ENCODE peak calls at places on chromosomes 6 and 20, in six cellular contexts. P is occipital lobe, F is substantia nigra, I is NCI-H2171 treated with DMSO at 0.1 percent for 48 hours, W is Ammon's horn, U is NAMALWA. J is an unnamed sample.

GRCh38 chr6:41470341-41471063 is 75.7 kb upstream of the FOXP4 start:
- DNase-seq in P (no peak), F (no peak), I (no peak), W (no peak), U (no peak), J (no peak)

GRCh38 chr20:60034231-60035110 is 76.2 kb downstream of the CDH26 start:
- DNase-seq in P (no peak), F (no peak), I (no peak), W (peak), U (no peak), J (no peak)

GRCh38 chr6:170274713-170275560 is 15.9 kb downstream of the DLL1 start:
- DNase-seq in P (no peak), F (no peak), I (no peak), W (no peak), U (no peak), J (no peak)

GRCh38 chr6:122772724-122773123 is 6.8 kb upstream of the FABP7 start:
- DNase-seq in P (no peak), F (no peak), I (no peak), W (no peak), U (no peak), J (no peak)

GRCh38 chr20:6769953-6770831 is 2.7 kb downstream of the BMP2 start:
- DNase-seq in P (no peak), F (no peak), I (no peak), W (no peak), U (no peak), J (no peak)

GRCh38 chr6:160167547-160168391 is 46.2 kb downstream of the SLC22A1 start:
- DNase-seq in P (no peak), F (no peak), I (peak), W (no peak), U (no peak), J (no peak)

GRCh38 chr6:111764238-111765182 is 108.7 kb downstream of the FYN start:
- DNase-seq in P (no peak), F (no peak), I (no peak), W (no peak), U (peak), J (no peak)

GRCh38 chr6:128079026-128079425 is 178.2 kb upstream of the THEMIS start:
- DNase-seq in P (no peak), F (no peak), I (no peak), W (no peak), U (no peak), J (no peak)

GRCh38 chr20:64064145-64064698 is 1.2 kb downstream of the TCEA2 start:
- DNase-seq in P (no peak), F (no peak), I (no peak), W (no peak), U (no peak), J (no peak)

GRCh38 chr20:45538209-45538798 is 978 bp downstream of the WFDC6 start:
- DNase-seq in P (no peak), F (no peak), I (no peak), W (no peak), U (no peak), J (no peak)

GRCh38 chr20:50450961-50451752 is 59.0 kb upstream of the PTPN1 start:
- DNase-seq in P (no peak), F (no peak), I (no peak), W (no peak), U (peak), J (peak)

GRCh38 chr20:20461526-20461925 is 93.6 kb downstream of the INSM1 start:
- DNase-seq in P (no peak), F (no peak), I (peak), W (no peak), U (no peak), J (no peak)

GRCh38 chr20:21377701-21378100 is 19.6 kb downstream of the NKX2-4 start:
- DNase-seq in P (no peak), F (no peak), I (no peak), W (no peak), U (no peak), J (no peak)

GRCh38 chr6:20919677-20920385 is 385.6 kb downstream of the CDKAL1 start:
- DNase-seq in P (no peak), F (no peak), I (no peak), W (no peak), U (no peak), J (no peak)

GRCh38 chr20:50320910-50321796 is 130.5 kb downstream of the CEBPB start:
- DNase-seq in P (no peak), F (no peak), I (no peak), W (no peak), U (no peak), J (no peak)

GRCh38 chr6:85449818-85450577 is at the start of gene NT5E:
- DNase-seq in P (peak), F (peak), I (no peak), W (peak), U (no peak), J (no peak)

GRCh38 chr6:10033223-10033829 is 381.5 kb downstream of the TFAP2A start:
- DNase-seq in P (no peak), F (no peak), I (no peak), W (no peak), U (no peak), J (no peak)

GRCh38 chr6:130600880-130601341 is 226.3 kb upstream of the SMLR1 start:
- DNase-seq in P (no peak), F (no peak), I (no peak), W (no peak), U (no peak), J (no peak)